ENCODE peak calls at places on chromosomes 4 and X, in eight cellular contexts. T is GM23338, N is transverse colon, L is HCT116, B is sigmoid colon, S is HL-60, G is stomach, K is K562. C is an unnamed sample.

GRCh38 chrX:137052641-137053235 is 18.9 kb upstream of the GPR101 start:
- DNase-seq in T (peak), N (no peak), L (no peak), B (no peak), S (no peak), G (no peak), K (no peak), C (no peak)

GRCh38 chr4:73998040-73999011 is at the start of gene CXCL5:
- DNase-seq in T (peak), N (peak), L (no peak), B (no peak), S (no peak), G (peak), K (no peak), C (no peak)

GRCh38 chr4:90833698-90834097 is 706.5 kb downstream of the CCSER1 start:
- DNase-seq in T (peak), N (no peak), L (no peak), B (no peak), S (no peak), G (no peak), K (no peak), C (no peak)

GRCh38 chr4:114136067-114136466 is 156.6 kb upstream of the ARSJ start:
- DNase-seq in T (no peak), N (no peak), L (no peak), B (no peak), S (no peak), G (no peak), K (no peak), C (no peak)

GRCh38 chr4:88097301-88097700 is 61.1 kb downstream of the ABCG2 start:
- DNase-seq in T (no peak), N (no peak), L (no peak), B (no peak), S (no peak), G (no peak), K (no peak), C (no peak)

GRCh38 chrX:107704181-107704580 is 71.4 kb downstream of the TSC22D3 start:
- DNase-seq in T (no peak), N (no peak), L (no peak), B (no peak), S (no peak), G (no peak), K (no peak), C (no peak)

GRCh38 chr4:10164877-10165283 is 48.3 kb upstream of the WDR1 start:
- DNase-seq in T (peak), N (peak), L (peak), B (no peak), S (no peak), G (peak), K (peak), C (no peak)

GRCh38 chrX:10213716-10214115 is 56.9 kb downstream of the CLCN4 start:
- DNase-seq in T (no peak), N (no peak), L (no peak), B (no peak), S (no peak), G (no peak), K (no peak), C (no peak)

GRCh38 chrX:45788941-45789348 is 588.3 kb upstream of the DIPK2B start:
- DNase-seq in T (peak), N (no peak), L (no peak), B (peak), S (no peak), G (no peak), K (no peak), C (no peak)

GRCh38 chr4:27397886-27398285 is 537.2 kb downstream of the STIM2 start:
- DNase-seq in T (no peak), N (no peak), L (no peak), B (no peak), S (no peak), G (no peak), K (no peak), C (no peak)
- H3K27ac ChIP-seq in T (no peak), N (no peak), L (no peak), B (no peak), S (no peak), G (no peak), K (no peak), C (no peak)

DNA sequence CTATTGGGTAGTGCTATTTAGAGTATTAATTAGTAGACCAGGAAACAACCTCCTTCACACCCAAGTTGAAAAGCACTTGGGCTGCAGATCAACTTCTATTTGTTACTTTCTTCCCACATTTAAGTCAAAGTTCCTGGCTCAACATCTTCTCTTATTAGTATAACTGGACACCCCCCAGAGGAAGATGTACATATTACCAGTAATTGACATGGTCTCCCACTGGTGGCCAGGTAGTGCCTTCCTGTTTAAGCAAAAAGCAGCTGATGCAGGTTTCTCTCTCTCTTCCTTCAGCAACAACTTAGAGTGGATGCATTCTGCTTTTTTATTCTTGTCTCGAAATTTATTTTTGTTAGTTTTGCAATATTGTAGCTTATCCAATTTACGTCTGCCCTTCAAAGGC is 438.1 kb downstream of the GBA3 start:
- DNase-seq in T (no peak), N (no peak), L (no peak), B (no peak), S (no peak), G (no peak), K (no peak), C (no peak)
- TF ChIP-seq CTCF in T (no peak), N (no peak), L (no peak), B (no peak), S (no peak), G (no peak), K (no peak), C (no peak)

GRCh38 chr4:24778427-24779225 is 16.7 kb upstream of the SOD3 start:
- DNase-seq in T (no peak), N (peak), L (no peak), B (peak), S (no peak), G (no peak), K (no peak), C (peak)
- TF ChIP-seq POLR2AphosphoS5 in T (no peak), N (peak), L (no peak), B (peak), S (no peak), G (peak), K (no peak), C (peak)

DNA sequence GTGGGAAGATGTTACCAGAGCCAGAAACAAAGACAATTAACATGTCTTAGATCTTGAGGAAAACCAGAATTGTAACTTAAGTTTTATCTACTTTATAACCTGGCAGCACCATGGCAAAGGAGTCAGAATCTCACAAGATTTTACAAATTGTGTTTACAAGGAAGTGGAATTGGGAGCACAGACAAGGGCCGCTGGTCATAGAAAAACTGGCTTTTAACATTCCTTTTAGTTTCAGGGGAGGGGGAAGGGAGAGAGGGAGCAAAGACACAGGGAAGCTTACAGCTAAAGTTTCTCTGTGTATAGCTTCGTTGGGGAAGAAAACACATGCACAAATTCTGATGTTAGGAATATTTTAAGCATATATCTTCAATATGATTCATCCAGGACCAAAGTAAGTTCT is 10.3 kb upstream of the UGT2B11 start:
- DNase-seq in T (peak), N (no peak), L (no peak), B (no peak), S (no peak), G (no peak), K (no peak), C (no peak)
- H3K27ac ChIP-seq in T (no peak), N (no peak), L (no peak), B (no peak), S (no peak), G (no peak), K (no peak), C (no peak)

GRCh38 chrX:15107367-15107988 is 162.4 kb downstream of the ASB9 start:
- DNase-seq in T (peak), N (no peak), L (no peak), B (no peak), S (no peak), G (no peak), K (no peak), C (no peak)
- TF ChIP-seq CTCF in T (peak), N (no peak), L (no peak), B (no peak), S (no peak), G (no peak), K (no peak), C (no peak)

GRCh38 chr4:93828830-93829530 is 427 bp downstream of the ATOH1 start:
- DNase-seq in T (peak), N (peak), L (no peak), B (no peak), S (no peak), G (no peak), K (no peak), C (no peak)

GRCh38 chr4:93829531-93830089 is 1.1 kb downstream of the ATOH1 start:
- DNase-seq in T (peak), N (no peak), L (no peak), B (no peak), S (no peak), G (no peak), K (no peak), C (no peak)

GRCh38 chr4:93828332-93828829 is at the start of gene ATOH1:
- DNase-seq in T (peak), N (peak), L (peak), B (no peak), S (no peak), G (no peak), K (peak), C (no peak)

GRCh38 chr4:93832097-93832496 is 3.5 kb downstream of the ATOH1 start:
- DNase-seq in T (peak), N (peak), L (no peak), B (no peak), S (no peak), G (no peak), K (no peak), C (no peak)

DNA sequence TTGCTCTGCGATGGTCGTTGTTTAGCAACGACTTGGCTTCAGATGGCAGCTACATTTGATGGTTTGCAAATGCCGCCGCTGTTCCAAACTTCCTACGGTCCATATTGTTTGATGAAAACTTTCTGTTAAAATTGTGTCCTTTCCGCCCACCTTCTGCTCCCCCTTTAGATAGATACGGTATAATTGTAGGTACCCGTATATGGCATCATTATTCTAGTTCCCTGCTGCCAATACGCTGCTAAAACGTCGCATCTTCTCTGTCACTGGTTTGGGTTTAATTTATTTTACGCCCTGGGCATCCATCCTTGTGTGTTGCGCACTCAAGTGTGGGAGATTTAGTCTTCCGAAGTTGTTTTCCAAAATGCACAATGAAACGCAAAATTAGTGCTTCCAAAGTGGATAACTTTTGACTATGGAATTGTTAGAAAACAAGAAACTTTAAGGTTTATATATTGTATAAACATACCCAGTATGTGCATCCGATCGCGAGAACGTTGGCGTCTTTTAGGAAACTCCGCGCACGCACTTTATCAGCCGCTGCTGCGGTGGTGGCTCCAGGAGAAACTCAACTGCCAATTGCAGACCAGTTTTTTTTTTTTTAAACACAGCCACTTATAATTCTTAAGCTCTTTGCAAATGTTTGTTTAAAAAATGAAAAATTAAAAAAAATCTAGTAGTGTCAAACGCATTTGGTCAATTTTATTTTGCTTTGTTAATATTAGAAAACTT is 1.7 kb downstream of the ATOH1 start:
- DNase-seq in T (peak), N (no peak), L (no peak), B (no peak), S (no peak), G (no peak), K (no peak), C (no peak)
- TF ChIP-seq POLR2AphosphoS5 in T (no peak), N (no peak), L (no peak), B (no peak), S (no peak), G (no peak), K (no peak), C (no peak)

GRCh38 chr4:184795214-184795844 is 30.4 kb downstream of the ACSL1 start:
- DNase-seq in T (no peak), N (no peak), L (no peak), B (no peak), S (no peak), G (no peak), K (no peak), C (no peak)
- H3K27ac ChIP-seq in T (no peak), N (no peak), L (no peak), B (no peak), S (no peak), G (peak), K (no peak), C (peak)